ENCODE peak calls at places on chromosomes 4 and X, in five cellular contexts. G is DND-41, F is A549, D is heart left ventricle, W is psoas muscle. T is an unnamed sample.
A peak's percentile ranks its signal among the peaks of the same experiment; 100 is the strongest.

GRCh38 chr4:183591301-183591700 is 67.7 kb downstream of the RWDD4 start:
- DNase-seq in G (no peak), D (no peak), W (no peak), F (no peak), T (no peak)

GRCh38 chrX:140229187-140229586 is 263.9 kb upstream of the CXorf66 start:
- DNase-seq in F (no peak), G (no peak), W (no peak), D (no peak), T (no peak)

GRCh38 chrX:7950865-7951264 is 23.7 kb upstream of the PNPLA4 start:
- DNase-seq in W (no peak), F (no peak), G (no peak), D (no peak), T (no peak)

GRCh38 chrX:65587616-65588526 is 53.3 kb upstream of the LAS1L start:
- DNase-seq in W (peak; percentile 82), D (peak; percentile 84), F (peak; percentile 8), G (no peak), T (peak; percentile 84)

GRCh38 chrX:102516314-102516936 is at the start of gene TMSB15A:
- DNase-seq in W (peak; percentile 77), F (peak; percentile 33), D (peak; percentile 75), G (no peak), T (peak; percentile 62)

GRCh38 chr4:165714650-165715049 is 158.4 kb upstream of the TLL1 start:
- DNase-seq in F (no peak), W (no peak), G (no peak), D (no peak), T (no peak)

GRCh38 chrX:154059729-154060245 is 37.7 kb downstream of the MECP2 start:
- DNase-seq in D (no peak), W (no peak), G (no peak), F (no peak), T (no peak)

GRCh38 chr4:86961605-86962295 is 26.9 kb downstream of the AFF1 start:
- DNase-seq in W (no peak), D (no peak), F (peak; percentile 11), G (peak; percentile 83), T (no peak)

DNA sequence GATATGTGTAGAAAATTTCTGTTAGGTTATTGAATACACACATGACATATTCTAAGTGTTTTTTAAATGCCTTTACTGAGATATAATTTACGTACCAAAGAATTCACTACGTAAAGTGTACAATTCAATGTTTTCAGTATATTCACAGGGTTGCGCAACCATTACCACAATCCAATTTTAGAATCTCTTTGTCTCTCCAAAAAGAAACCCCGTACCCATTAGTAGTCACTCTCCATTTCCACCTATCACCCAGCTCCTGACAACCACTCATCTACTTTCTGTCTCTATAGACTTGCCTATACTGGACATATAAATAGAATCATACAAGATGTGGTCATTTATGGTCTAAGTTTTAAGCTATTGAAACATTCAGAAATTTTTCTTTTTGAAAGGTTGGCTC is 53.0 kb upstream of the FBXW7 start:
- DNase-seq in W (no peak), G (no peak), F (no peak), D (no peak), T (no peak)
- TF ChIP-seq CTCF in W (no peak), G (no peak), F (no peak), D (no peak), T (no peak)

GRCh38 chr4:1953335-1953734 is 55.4 kb downstream of the NELFA start:
- DNase-seq in G (no peak), F (no peak), W (no peak), D (no peak), T (no peak)

GRCh38 chr4:1950369-1950768 is 58.4 kb downstream of the NELFA start:
- DNase-seq in F (no peak), G (no peak), D (no peak), W (no peak), T (no peak)

GRCh38 chr4:1952719-1953118 is 56.1 kb downstream of the NELFA start:
- DNase-seq in W (no peak), D (no peak), G (no peak), F (no peak), T (no peak)

GRCh38 chr4:1948892-1949436 is 59.8 kb downstream of the NELFA start:
- DNase-seq in D (no peak), G (no peak), F (no peak), W (no peak), T (no peak)

GRCh38 chr4:1952046-1952700 is 56.6 kb downstream of the NELFA start:
- DNase-seq in W (no peak), D (no peak), G (no peak), F (no peak), T (no peak)
- H3K27ac ChIP-seq in W (no peak overlapping the region), D (no peak overlapping the region), G (no peak overlapping the region), F (no peak overlapping the region), T (no peak overlapping the region)

GRCh38 chr4:98199247-98199646 is 56.0 kb upstream of the STPG2 start:
- DNase-seq in F (no peak), W (no peak), G (no peak), D (peak; percentile 38), T (no peak)

GRCh38 chr4:98204236-98204553 is 57.0 kb upstream of the RAP1GDS1 start:
- DNase-seq in G (no peak), F (no peak), D (no peak), W (no peak), T (no peak)

GRCh38 chr4:98209111-98209510 is 52.1 kb upstream of the RAP1GDS1 start:
- DNase-seq in G (no peak), W (no peak), D (no peak), F (no peak), T (no peak)

DNA sequence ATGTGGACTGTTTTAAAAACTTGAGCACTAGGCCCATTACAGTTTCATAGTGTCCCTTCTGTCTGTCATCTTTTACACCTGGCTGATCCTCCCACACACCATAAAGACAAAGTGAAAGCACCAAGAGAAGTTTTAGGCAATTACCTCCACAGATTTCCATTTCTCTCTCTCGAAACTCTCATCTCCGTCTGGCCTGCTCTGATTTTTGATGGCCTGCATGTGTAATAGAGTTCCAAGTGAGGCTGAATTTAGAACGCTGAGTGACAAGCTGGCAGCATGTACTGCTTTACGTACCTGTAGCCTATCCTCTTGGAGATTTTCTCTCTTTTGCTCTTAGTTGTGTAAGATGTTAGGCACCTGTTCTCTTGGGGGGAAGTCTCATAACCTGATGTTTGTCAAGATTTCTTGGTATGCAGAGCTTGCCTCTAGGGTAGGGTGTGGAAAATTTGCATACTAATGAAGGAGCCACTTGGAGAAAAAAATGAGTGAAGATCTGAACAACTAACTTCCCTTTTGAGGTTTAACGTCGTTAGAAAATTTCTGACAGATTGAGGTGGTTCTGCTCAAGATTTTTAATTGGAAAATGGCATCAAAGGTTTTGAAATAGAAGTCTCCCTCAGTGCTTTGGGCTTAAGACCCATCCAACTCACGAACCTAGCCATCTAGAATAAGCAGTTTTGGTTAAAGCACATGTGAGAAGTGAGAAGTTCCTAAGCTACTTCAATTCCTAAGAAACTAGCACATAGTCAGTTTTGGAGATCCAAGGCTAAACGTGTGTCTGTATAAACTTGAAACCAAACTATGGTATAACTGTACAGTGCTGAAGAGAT is 57.6 kb upstream of the RAP1GDS1 start:
- DNase-seq in D (no peak), W (no peak), F (no peak), G (no peak), T (no peak)
- H3K4me1 ChIP-seq in D (no peaks in the 10 kb centered on the region), W (no peaks in the 10 kb centered on the region), F (no peaks in the 10 kb centered on the region), G (no peaks in the 10 kb centered on the region), T (no peaks in the 10 kb centered on the region)

GRCh38 chr4:2352729-2353221 is 65.7 kb downstream of the ZFYVE28 start:
- DNase-seq in G (no peak), W (no peak), D (no peak), F (no peak), T (no peak)

GRCh38 chr4:2352171-2352570 is 66.3 kb downstream of the ZFYVE28 start:
- DNase-seq in W (no peak), F (no peak), G (no peak), D (no peak), T (no peak)

GRCh38 chr4:2354760-2355159 is 63.7 kb downstream of the ZFYVE28 start:
- DNase-seq in W (no peak), F (no peak), D (no peak), G (no peak), T (no peak)

GRCh38 chr4:2353222-2354107 is 65.0 kb downstream of the ZFYVE28 start:
- DNase-seq in D (peak; percentile 59), W (peak; percentile 70), G (no peak), F (no peak), T (no peak)

DNA sequence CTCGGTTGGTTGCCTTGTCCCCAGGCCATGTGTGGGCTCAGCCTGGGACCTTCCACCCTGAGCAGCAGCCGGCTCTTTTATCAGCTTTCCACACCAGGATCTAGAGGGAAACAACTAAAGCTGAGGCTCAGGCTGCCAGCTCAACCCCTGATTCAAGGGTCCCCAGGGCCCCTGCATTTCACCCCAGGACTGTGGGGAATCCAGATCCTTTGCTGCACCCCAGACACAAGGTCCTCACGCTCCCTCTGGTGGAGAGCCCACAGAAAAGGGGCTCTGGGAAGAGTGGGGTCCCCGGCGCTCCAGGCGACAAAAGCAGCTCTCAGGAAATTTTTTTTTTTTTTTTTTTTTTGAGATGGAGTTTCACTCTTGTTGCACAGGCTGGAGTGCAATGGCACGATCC is 64.3 kb downstream of the ZFYVE28 start:
- DNase-seq in G (peak; percentile 34), F (no peak), W (no peak), D (no peak), T (no peak)
- TF ChIP-seq CTCF in G (peak; percentile 57), F (no peak), W (no peak), D (peak; percentile 12), T (no peak)

GRCh38 chr4:168891086-168891485 is 119.0 kb downstream of the CBR4 start:
- DNase-seq in W (no peak), D (no peak), F (no peak), G (no peak), T (no peak)
- H3K27ac ChIP-seq in W (peak overlapping the region; percentile 31), D (peak overlapping the region; percentile 4), F (no peak overlapping the region), G (no peak overlapping the region), T (peak overlapping the region; percentile 26)

GRCh38 chr4:163385466-163385865 is 41.8 kb downstream of the NPY5R start:
- DNase-seq in F (no peak), G (no peak), D (no peak), W (no peak), T (no peak)
- H3K4me1 ChIP-seq in F (peaks cover 2% of the 10 kb centered on the region), G (no peaks in the 10 kb centered on the region), D (no peaks in the 10 kb centered on the region), W (no peaks in the 10 kb centered on the region), T (no peaks in the 10 kb centered on the region)

GRCh38 chrX:118571829-118572228 is 76.2 kb downstream of the DOCK11 start:
- DNase-seq in D (no peak), W (no peak), G (no peak), F (peak; percentile 9), T (no peak)
- TF ChIP-seq CTCF in D (no peak), W (no peak), G (no peak), F (no peak), T (no peak)

T was measured in right atrium auricular region.